ENCODE peak calls at places on chromosomes 12 and 14, in six cellular contexts. One of them, this sample, is unnamed.
A peak's percentile ranks its signal among the peaks of the same experiment; 100 is the strongest.

GRCh38 chr14:92984082-92984788 is 61.3 kb downstream of the CHGA start:
- DNase-seq in HCT116: no peak
- DNase-seq in neural progenitor cell: no peak
- DNase-seq in tibial artery: no peak
- DNase-seq in psoas muscle: no peak
- DNase-seq in heart left ventricle: no peak
- DNase-seq in this sample: no peak

GRCh38 chr14:32312010-32312331 is 17.1 kb upstream of the AKAP6 start:
- DNase-seq in neural progenitor cell: no peak
- DNase-seq in heart left ventricle: no peak
- DNase-seq in tibial artery: no peak
- DNase-seq in psoas muscle: no peak
- DNase-seq in HCT116: no peak
- DNase-seq in this sample: no peak

GRCh38 chr12:88633312-88633711 is 53.0 kb upstream of the KITLG start:
- DNase-seq in heart left ventricle: no peak
- DNase-seq in HCT116: no peak
- DNase-seq in psoas muscle: no peak
- DNase-seq in neural progenitor cell: no peak
- DNase-seq in tibial artery: no peak
- DNase-seq in this sample: no peak

GRCh38 chr14:40417777-40418401 is 985.7 kb upstream of the FBXO33 start:
- DNase-seq in psoas muscle: no peak
- DNase-seq in tibial artery: no peak
- DNase-seq in heart left ventricle: no peak
- DNase-seq in HCT116: peak; percentile 29
- DNase-seq in neural progenitor cell: peak; percentile 71
- DNase-seq in this sample: no peak

GRCh38 chr12:100706029-100706428 is 88.5 kb upstream of the ANO4 start:
- DNase-seq in heart left ventricle: no peak
- DNase-seq in tibial artery: no peak
- DNase-seq in HCT116: peak; percentile 21
- DNase-seq in neural progenitor cell: no peak
- DNase-seq in psoas muscle: no peak
- DNase-seq in this sample: no peak

GRCh38 chr14:58536975-58537374 is 100.8 kb upstream of the DACT1 start:
- DNase-seq in HCT116: no peak
- DNase-seq in neural progenitor cell: no peak
- DNase-seq in psoas muscle: no peak
- DNase-seq in tibial artery: no peak
- DNase-seq in heart left ventricle: no peak
- DNase-seq in this sample: no peak

GRCh38 chr12:97936165-97936564 is 473.6 kb downstream of the RMST start:
- DNase-seq in tibial artery: no peak
- DNase-seq in heart left ventricle: no peak
- DNase-seq in HCT116: no peak
- DNase-seq in neural progenitor cell: no peak
- DNase-seq in psoas muscle: no peak
- DNase-seq in this sample: no peak

GRCh38 chr12:125029756-125030358 is 35.4 kb upstream of the AACS start:
- DNase-seq in heart left ventricle: no peak
- DNase-seq in HCT116: no peak
- DNase-seq in tibial artery: no peak
- DNase-seq in psoas muscle: no peak
- DNase-seq in neural progenitor cell: no peak
- DNase-seq in this sample: no peak

GRCh38 chr12:14367097-14367661 is 1.7 kb downstream of the ATF7IP start:
- DNase-seq in heart left ventricle: no peak
- DNase-seq in psoas muscle: no peak
- DNase-seq in HCT116: no peak
- DNase-seq in tibial artery: no peak
- DNase-seq in neural progenitor cell: no peak
- DNase-seq in this sample: no peak

GRCh38 chr12:7157391-7157790 is 27.2 kb downstream of the CLSTN3 start:
- DNase-seq in neural progenitor cell: no peak
- DNase-seq in heart left ventricle: no peak
- DNase-seq in tibial artery: no peak
- DNase-seq in HCT116: no peak
- DNase-seq in psoas muscle: no peak
- DNase-seq in this sample: no peak

GRCh38 chr12:52832960-52833905 is 878 bp downstream of the KRT79 start:
- DNase-seq in tibial artery: no peak
- DNase-seq in neural progenitor cell: no peak
- DNase-seq in psoas muscle: no peak
- DNase-seq in HCT116: no peak
- DNase-seq in heart left ventricle: no peak
- DNase-seq in this sample: no peak

GRCh38 chr14:77603654-77604270 is 12.7 kb downstream of the SPTLC2 start:
- DNase-seq in neural progenitor cell: no peak
- DNase-seq in HCT116: no peak
- DNase-seq in psoas muscle: peak; percentile 17
- DNase-seq in tibial artery: no peak
- DNase-seq in heart left ventricle: peak; percentile 65
- DNase-seq in this sample: no peak

GRCh38 chr12:2783936-2784600 is 10.7 kb upstream of the FKBP4 start:
- DNase-seq in neural progenitor cell: peak; percentile 80
- DNase-seq in HCT116: peak; percentile 23
- DNase-seq in heart left ventricle: peak; percentile 81
- DNase-seq in psoas muscle: peak; percentile 56
- DNase-seq in tibial artery: no peak
- DNase-seq in this sample: peak; percentile 67

GRCh38 chr14:91352101-91352500 is 65.5 kb downstream of the CCDC88C start:
- DNase-seq in tibial artery: no peak
- DNase-seq in heart left ventricle: peak; percentile 78
- DNase-seq in neural progenitor cell: peak; percentile 49
- DNase-seq in HCT116: no peak
- DNase-seq in psoas muscle: peak; percentile 37
- DNase-seq in this sample: peak; percentile 31

GRCh38 chr12:64669270-64669842 is 59.1 kb downstream of the RASSF3 start:
- DNase-seq in psoas muscle: peak; percentile 25
- DNase-seq in heart left ventricle: peak; percentile 80
- DNase-seq in tibial artery: peak; percentile 79
- DNase-seq in HCT116: no peak
- DNase-seq in neural progenitor cell: no peak
- DNase-seq in this sample: peak; percentile 46

GRCh38 chr14:73457050-73457934 is 1.1 kb downstream of the NUMB start:
- DNase-seq in heart left ventricle: peak; percentile 76
- DNase-seq in tibial artery: peak; percentile 77
- DNase-seq in psoas muscle: peak; percentile 25
- DNase-seq in HCT116: no peak
- DNase-seq in neural progenitor cell: peak; percentile 55
- DNase-seq in this sample: no peak

GRCh38 chr12:113071427-113072112 is 15.0 kb downstream of the DTX1 start:
- DNase-seq in psoas muscle: no peak
- DNase-seq in heart left ventricle: no peak
- DNase-seq in tibial artery: no peak
- DNase-seq in neural progenitor cell: peak; percentile 18
- DNase-seq in HCT116: no peak
- DNase-seq in this sample: no peak

GRCh38 chr12:52708010-52708409 is 4.7 kb upstream of the KRT77 start:
- DNase-seq in neural progenitor cell: peak; percentile 52
- DNase-seq in psoas muscle: no peak
- DNase-seq in HCT116: no peak
- DNase-seq in heart left ventricle: no peak
- DNase-seq in tibial artery: no peak
- DNase-seq in this sample: no peak

GRCh38 chr14:96164861-96165490 is 39.7 kb upstream of the BDKRB2 start:
- DNase-seq in tibial artery: no peak
- DNase-seq in HCT116: no peak
- DNase-seq in psoas muscle: no peak
- DNase-seq in neural progenitor cell: no peak
- DNase-seq in heart left ventricle: no peak
- DNase-seq in this sample: no peak

GRCh38 chr14:104932676-104933631 is 8.3 kb downstream of the PLD4 start:
- DNase-seq in neural progenitor cell: peak; percentile 93
- DNase-seq in HCT116: peak; percentile 38
- DNase-seq in heart left ventricle: peak; percentile 94
- DNase-seq in psoas muscle: peak; percentile 88
- DNase-seq in tibial artery: peak; percentile 93
- DNase-seq in this sample: peak; percentile 93

GRCh38 chr12:52010152-52010622 is 3.4 kb downstream of the TAMALIN start:
- DNase-seq in heart left ventricle: peak; percentile 89
- DNase-seq in psoas muscle: peak; percentile 81
- DNase-seq in tibial artery: peak; percentile 84
- DNase-seq in HCT116: no peak
- DNase-seq in neural progenitor cell: peak; percentile 96
- DNase-seq in this sample: peak; percentile 91

GRCh38 chr14:87935895-87936294 is 57.1 kb downstream of the GALC start:
- DNase-seq in HCT116: no peak
- DNase-seq in neural progenitor cell: no peak
- DNase-seq in tibial artery: no peak
- DNase-seq in psoas muscle: no peak
- DNase-seq in heart left ventricle: no peak
- DNase-seq in this sample: no peak

GRCh38 chr12:122886851-122887816 is 8.8 kb downstream of the VPS37B start:
- DNase-seq in HCT116: peak; percentile 81
- DNase-seq in neural progenitor cell: peak; percentile 52
- DNase-seq in heart left ventricle: no peak
- DNase-seq in psoas muscle: no peak
- DNase-seq in tibial artery: no peak
- DNase-seq in this sample: no peak

GRCh38 chr12:129870146-129870545 is 33.7 kb downstream of the TMEM132D start:
- DNase-seq in tibial artery: no peak
- DNase-seq in psoas muscle: no peak
- DNase-seq in HCT116: no peak
- DNase-seq in heart left ventricle: no peak
- DNase-seq in neural progenitor cell: no peak
- DNase-seq in this sample: no peak
- H3K27ac ChIP-seq in tibial artery: no peak overlapping the region
- H3K27ac ChIP-seq in psoas muscle: no peak overlapping the region
- H3K27ac ChIP-seq in HCT116: no peak overlapping the region
- H3K27ac ChIP-seq in heart left ventricle: no peak overlapping the region
- H3K27ac ChIP-seq in neural progenitor cell: no peak overlapping the region
- H3K27ac ChIP-seq in this sample: no peak overlapping the region

GRCh38 chr12:50087995-50088394 is 2.9 kb downstream of the SMARCD1 start:
- DNase-seq in tibial artery: no peak
- DNase-seq in neural progenitor cell: no peak
- DNase-seq in HCT116: no peak
- DNase-seq in psoas muscle: no peak
- DNase-seq in heart left ventricle: no peak
- DNase-seq in this sample: no peak

GRCh38 chr12:50087159-50087558 is 2.0 kb downstream of the SMARCD1 start:
- DNase-seq in HCT116: no peak
- DNase-seq in psoas muscle: no peak
- DNase-seq in neural progenitor cell: no peak
- DNase-seq in heart left ventricle: no peak
- DNase-seq in tibial artery: no peak
- DNase-seq in this sample: no peak

GRCh38 chr12:50090391-50090790 is 5.2 kb downstream of the SMARCD1 start:
- DNase-seq in tibial artery: no peak
- DNase-seq in psoas muscle: no peak
- DNase-seq in heart left ventricle: no peak
- DNase-seq in neural progenitor cell: no peak
- DNase-seq in HCT116: no peak
- DNase-seq in this sample: no peak

GRCh38 chr12:50089730-50090129 is 4.6 kb downstream of the SMARCD1 start:
- DNase-seq in neural progenitor cell: no peak
- DNase-seq in heart left ventricle: no peak
- DNase-seq in tibial artery: no peak
- DNase-seq in HCT116: no peak
- DNase-seq in psoas muscle: no peak
- DNase-seq in this sample: no peak

GRCh38 chr12:50088577-50089335 is 3.6 kb downstream of the SMARCD1 start:
- DNase-seq in neural progenitor cell: peak; percentile 80
- DNase-seq in tibial artery: no peak
- DNase-seq in HCT116: peak; percentile 72
- DNase-seq in psoas muscle: no peak
- DNase-seq in heart left ventricle: no peak
- DNase-seq in this sample: no peak
- TF ChIP-seq CTCF in neural progenitor cell: peak; percentile 81
- TF ChIP-seq CTCF in tibial artery: peak; percentile 65
- TF ChIP-seq CTCF in HCT116: peak; percentile 94
- TF ChIP-seq CTCF in psoas muscle: peak; percentile 76
- TF ChIP-seq CTCF in heart left ventricle: peak; percentile 81
- TF ChIP-seq CTCF in this sample: peak; percentile 65

GRCh38 chr14:69427596-69427995 is 29.1 kb downstream of the SLC39A9 start:
- DNase-seq in psoas muscle: no peak
- DNase-seq in HCT116: no peak
- DNase-seq in heart left ventricle: no peak
- DNase-seq in neural progenitor cell: no peak
- DNase-seq in tibial artery: no peak
- DNase-seq in this sample: no peak

GRCh38 chr14:69429643-69430042 is 31.2 kb downstream of the SLC39A9 start:
- DNase-seq in HCT116: no peak
- DNase-seq in tibial artery: no peak
- DNase-seq in psoas muscle: no peak
- DNase-seq in heart left ventricle: no peak
- DNase-seq in neural progenitor cell: no peak
- DNase-seq in this sample: no peak

GRCh38 chr14:69423279-69423678 is 24.8 kb downstream of the SLC39A9 start:
- DNase-seq in heart left ventricle: no peak
- DNase-seq in psoas muscle: no peak
- DNase-seq in tibial artery: no peak
- DNase-seq in neural progenitor cell: no peak
- DNase-seq in HCT116: no peak
- DNase-seq in this sample: no peak

GRCh38 chr14:69428289-69428998 is 30.0 kb downstream of the SLC39A9 start:
- DNase-seq in tibial artery: no peak
- DNase-seq in heart left ventricle: no peak
- DNase-seq in neural progenitor cell: no peak
- DNase-seq in HCT116: no peak
- DNase-seq in psoas muscle: no peak
- DNase-seq in this sample: no peak

GRCh38 chr14:69424139-69424923 is 25.8 kb downstream of the SLC39A9 start:
- DNase-seq in tibial artery: no peak
- DNase-seq in psoas muscle: no peak
- DNase-seq in HCT116: no peak
- DNase-seq in neural progenitor cell: no peak
- DNase-seq in heart left ventricle: no peak
- DNase-seq in this sample: no peak
- H3K27ac ChIP-seq in tibial artery: no peak overlapping the region
- H3K27ac ChIP-seq in psoas muscle: no peak overlapping the region
- H3K27ac ChIP-seq in HCT116: no peak overlapping the region
- H3K27ac ChIP-seq in neural progenitor cell: no peak overlapping the region
- H3K27ac ChIP-seq in heart left ventricle: no peak overlapping the region
- H3K27ac ChIP-seq in this sample: no peak overlapping the region

GRCh38 chr12:75707983-75708382 is 196.6 kb upstream of the KRR1 start:
- DNase-seq in psoas muscle: no peak
- DNase-seq in neural progenitor cell: no peak
- DNase-seq in heart left ventricle: no peak
- DNase-seq in tibial artery: no peak
- DNase-seq in HCT116: no peak
- DNase-seq in this sample: no peak

GRCh38 chr12:75704664-75705063 is 193.3 kb upstream of the KRR1 start:
- DNase-seq in HCT116: peak; percentile 85
- DNase-seq in heart left ventricle: no peak
- DNase-seq in psoas muscle: no peak
- DNase-seq in neural progenitor cell: no peak
- DNase-seq in tibial artery: no peak
- DNase-seq in this sample: no peak

GRCh38 chr12:75706786-75707605 is 195.6 kb upstream of the KRR1 start:
- DNase-seq in neural progenitor cell: no peak
- DNase-seq in tibial artery: no peak
- DNase-seq in psoas muscle: no peak
- DNase-seq in HCT116: no peak
- DNase-seq in heart left ventricle: no peak
- DNase-seq in this sample: no peak

GRCh38 chr12:75704208-75704607 is 192.8 kb upstream of the KRR1 start:
- DNase-seq in neural progenitor cell: no peak
- DNase-seq in psoas muscle: no peak
- DNase-seq in heart left ventricle: no peak
- DNase-seq in tibial artery: no peak
- DNase-seq in HCT116: peak; percentile 58
- DNase-seq in this sample: no peak

GRCh38 chr12:75705749-75706719 is 194.6 kb upstream of the KRR1 start:
- DNase-seq in heart left ventricle: peak; percentile 66
- DNase-seq in HCT116: peak; percentile 64
- DNase-seq in neural progenitor cell: no peak
- DNase-seq in psoas muscle: peak; percentile 21
- DNase-seq in tibial artery: no peak
- DNase-seq in this sample: peak; percentile 45
- TF ChIP-seq CTCF in heart left ventricle: no peak
- TF ChIP-seq CTCF in HCT116: no peak
- TF ChIP-seq CTCF in neural progenitor cell: no peak
- TF ChIP-seq CTCF in psoas muscle: no peak
- TF ChIP-seq CTCF in tibial artery: no peak
- TF ChIP-seq CTCF in this sample: no peak